ENCODE peak calls at places on chromosome 17, in seven cellular contexts. U is endothelial cell; Z is psoas muscle; T is heart left ventricle; B is A549; D is CD8-positive, alpha-beta T cell; Y is adrenal gland. O is an unnamed sample.

GRCh38 chr17:49691086-49691676 is 13.3 kb upstream of the SPOP start:
- DNase-seq in U (no peak), Z (no peak), T (no peak), B (no peak), D (no peak), Y (no peak), O (no peak)

GRCh38 chr17:41013181-41013580 is 4.3 kb upstream of the KRTAP3-1 start:
- DNase-seq in U (no peak), Z (no peak), T (no peak), B (no peak), D (no peak), Y (no peak), O (no peak)

GRCh38 chr17:17824780-17825614 is 11.8 kb downstream of the SREBF1 start:
- DNase-seq in U (no peak), Z (peak; percentile 81), T (no peak), B (peak; percentile 53), D (no peak), Y (peak; percentile 87), O (peak; percentile 12)

GRCh38 chr17:60391419-60392041 is 403 bp downstream of the USP32 start:
- DNase-seq in U (peak; percentile 72), Z (no peak), T (no peak), B (no peak), D (no peak), Y (no peak), O (no peak)

GRCh38 chr17:62705781-62706597 is 78.5 kb downstream of the MRC2 start:
- DNase-seq in U (no peak), Z (no peak), T (no peak), B (no peak), D (no peak), Y (no peak), O (no peak)

GRCh38 chr17:2056221-2057129 is 1.6 kb downstream of the HIC1 start:
- DNase-seq in U (peak; percentile 28), Z (peak; percentile 66), T (peak; percentile 69), B (no peak), D (peak; percentile 63), Y (no peak), O (peak; percentile 83)

GRCh38 chr17:57360266-57360665 is 103.9 kb downstream of the MSI2 start:
- DNase-seq in U (no peak), Z (no peak), T (no peak), B (no peak), D (no peak), Y (no peak), O (no peak)

GRCh38 chr17:21389352-21389751 is 13.2 kb downstream of the KCNJ12 start:
- DNase-seq in U (no peak), Z (no peak), T (no peak), B (no peak), D (no peak), Y (no peak), O (no peak)

GRCh38 chr17:29840884-29841283 is 89.1 kb downstream of the SSH2 start:
- DNase-seq in U (no peak), Z (no peak), T (no peak), B (no peak), D (no peak), Y (no peak), O (no peak)

GRCh38 chr17:16987830-16988601 is 16.1 kb upstream of the TNFRSF13B start:
- DNase-seq in U (no peak), Z (peak; percentile 84), T (peak; percentile 86), B (peak; percentile 59), D (peak; percentile 44), Y (peak; percentile 77), O (peak; percentile 89)

GRCh38 chr17:59845595-59846390 is 47.0 kb downstream of the TUBD1 start:
- DNase-seq in U (no peak), Z (peak; percentile 62), T (no peak), B (peak; percentile 99), D (no peak), Y (peak; percentile 65), O (no peak)

GRCh38 chr17:1779571-1780074 is 17.8 kb downstream of the SERPINF1 start:
- DNase-seq in U (no peak), Z (peak; percentile 84), T (no peak), B (no peak), D (no peak), Y (peak; percentile 57), O (no peak)

GRCh38 chr17:80649672-80650338 is 105.2 kb downstream of the RPTOR start:
- DNase-seq in U (peak; percentile 69), Z (peak; percentile 80), T (peak; percentile 74), B (peak; percentile 68), D (peak; percentile 69), Y (peak; percentile 62), O (peak; percentile 45)
- TF ChIP-seq CTCF in U (peak; percentile 54), Z (peak; percentile 41), T (peak; percentile 29), B (peak; percentile 69), D (peak; percentile 35), Y (no peak), O (peak; percentile 48)

DNA sequence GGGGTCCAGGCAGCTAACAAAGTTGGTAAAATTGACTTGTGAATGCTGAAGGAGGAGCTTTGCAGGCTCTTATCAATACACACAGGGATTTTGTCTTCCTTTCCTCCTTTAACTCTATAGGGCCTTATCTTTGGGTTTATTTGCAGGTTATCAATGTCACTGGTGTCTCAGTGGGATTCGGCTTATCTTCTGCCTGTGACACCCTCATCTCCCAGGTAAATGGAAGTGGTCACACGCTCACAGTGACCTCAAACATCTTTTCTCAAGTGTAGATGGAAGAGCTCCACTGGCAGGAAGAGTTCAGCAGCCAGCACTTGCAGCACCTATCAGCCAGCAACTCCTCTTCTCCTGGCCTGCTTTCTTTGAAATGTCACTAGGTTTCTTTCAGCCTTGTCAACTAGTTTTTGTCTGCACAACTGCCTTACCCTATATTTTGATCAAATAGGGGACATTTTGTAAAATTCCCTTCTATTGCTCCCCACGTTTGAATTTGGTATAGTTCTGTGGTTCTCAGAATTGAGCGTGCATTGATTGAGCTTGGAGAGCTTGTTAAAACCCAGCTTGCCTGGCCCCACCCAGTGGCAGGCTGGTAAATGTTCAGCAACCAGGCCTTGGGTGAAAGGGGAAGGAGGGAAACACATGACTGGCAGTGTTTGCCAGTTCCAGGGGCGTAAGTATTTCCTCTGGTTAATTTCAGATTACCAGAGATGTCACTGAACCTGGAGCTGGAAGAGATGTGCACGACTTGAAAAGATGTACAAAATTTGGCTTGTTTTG is 12.8 kb downstream of the SLC47A1 start:
- DNase-seq in U (no peak), Z (peak; percentile 58), T (no peak), B (no peak), D (no peak), Y (peak; percentile 67), O (no peak)
- TF ChIP-seq CTCF in U (no peak), Z (peak; percentile 23), T (no peak), B (no peak), D (no peak), Y (peak; percentile 33), O (no peak)

GRCh38 chr17:45019177-45019711 is 32.2 kb downstream of the DCAKD start:
- DNase-seq in U (no peak), Z (peak; percentile 71), T (peak; percentile 79), B (peak; percentile 45), D (no peak), Y (no peak), O (peak; percentile 84)
- TF ChIP-seq CTCF in U (no peak), Z (peak; percentile 68), T (peak; percentile 65), B (peak; percentile 95), D (no peak), Y (peak; percentile 57), O (peak; percentile 34)

DNA sequence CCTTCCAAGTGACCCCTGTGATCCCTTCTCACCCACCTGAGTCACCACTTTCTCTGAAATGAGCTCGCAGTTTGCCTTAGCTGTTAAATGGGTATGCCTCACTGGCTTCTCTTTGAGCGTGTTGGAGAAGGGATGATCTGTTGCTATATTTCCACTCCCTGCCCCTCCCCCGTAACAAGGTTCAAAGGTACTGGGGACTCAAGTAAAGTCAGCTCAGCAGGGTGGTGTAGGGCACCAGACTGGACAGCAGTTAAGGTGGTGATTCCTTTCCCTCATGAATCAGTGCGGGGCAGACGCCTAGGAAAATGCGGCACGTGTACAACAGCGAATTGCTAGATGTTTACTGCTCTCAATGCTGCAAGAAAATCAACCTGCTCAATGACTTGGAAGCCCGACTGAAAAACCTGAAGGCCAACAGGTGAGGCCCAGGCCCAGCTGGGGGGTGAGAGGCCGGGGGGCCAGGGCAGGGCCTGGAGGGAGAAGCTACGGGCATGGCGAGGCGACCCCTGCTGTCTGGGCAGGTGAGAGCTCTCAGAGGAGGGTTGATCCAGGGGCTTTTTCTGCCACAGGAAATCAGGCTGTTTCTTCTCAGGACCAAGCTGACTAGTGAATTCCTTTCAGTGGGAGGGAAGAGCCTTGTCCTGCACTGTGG is 130.3 kb downstream of the RAB11FIP4 start:
- DNase-seq in U (no peak), Z (no peak), T (no peak), B (no peak), D (no peak), Y (no peak), O (no peak)
- TF ChIP-seq CTCF in U (no peak), Z (no peak), T (no peak), B (no peak), D (no peak), Y (no peak), O (no peak)

DNA sequence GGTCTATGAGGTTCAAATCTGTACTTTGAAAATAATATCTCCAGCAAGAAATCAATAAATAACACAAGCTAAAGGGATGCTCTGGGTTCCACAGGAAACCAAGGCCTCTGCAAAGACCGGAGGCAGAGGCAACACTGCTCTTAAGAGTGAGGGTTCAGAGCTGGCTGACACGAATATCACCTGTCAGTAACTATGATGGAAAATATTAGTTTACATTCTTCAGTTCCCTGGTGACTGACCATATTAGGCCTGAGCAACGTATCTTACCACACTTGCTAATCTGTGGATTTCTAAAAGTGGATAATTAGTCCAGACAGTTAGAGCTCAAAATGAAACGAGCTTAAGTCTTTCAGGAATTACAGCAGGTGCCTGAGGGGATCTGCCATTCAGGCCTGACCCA is 459.3 kb downstream of the HS3ST3B1 start:
- DNase-seq in U (no peak), Z (no peak), T (no peak), B (no peak), D (no peak), Y (no peak), O (no peak)
- TF ChIP-seq CTCF in U (no peak), Z (no peak), T (no peak), B (no peak), D (no peak), Y (no peak), O (no peak)

GRCh38 chr17:76122411-76123126 is 18.5 kb downstream of the FOXJ1 start:
- DNase-seq in U (peak; percentile 4), Z (peak; percentile 47), T (peak; percentile 53), B (no peak), D (no peak), Y (no peak), O (peak; percentile 44)
- TF ChIP-seq CTCF in U (no peak), Z (no peak), T (no peak), B (no peak), D (no peak), Y (no peak), O (no peak)

DNA sequence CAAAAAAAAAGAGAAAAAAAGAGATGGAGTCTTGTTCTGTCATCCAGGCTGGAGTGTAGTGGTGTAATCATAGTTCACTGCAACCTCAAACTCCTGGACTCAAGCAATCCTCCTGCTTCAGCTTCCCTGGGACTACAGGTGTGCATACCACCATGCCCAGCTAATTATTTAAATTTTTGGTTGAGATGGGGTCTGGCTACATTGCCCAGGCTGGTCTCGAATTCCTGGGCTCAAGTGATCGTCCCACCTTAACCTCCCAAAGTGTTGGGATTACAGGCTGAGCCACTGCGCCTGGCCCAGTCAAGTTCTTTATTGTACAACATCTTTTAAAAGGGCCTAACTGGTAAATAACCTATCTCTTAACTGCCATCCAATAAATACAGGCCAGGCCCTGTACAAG is 6.1 kb upstream of the RANGRF start:
- DNase-seq in U (no peak), Z (no peak), T (no peak), B (no peak), D (no peak), Y (no peak), O (no peak)
- TF ChIP-seq CTCF in U (no peak), Z (no peak), T (no peak), B (no peak), D (no peak), Y (no peak), O (no peak)